ENCODE peak calls at places on chromosomes 6 and 20, in ten cellular contexts. O is SK-N-SH, A is astrocyte of the spinal cord, Q is fibroblast of the aortic adventitia, T is adrenal gland, W is HCT116, F is lung, V is neural progenitor cell, R is AG09309, E is Peyer's patch. G is an unnamed sample.

GRCh38 chr6:169168706-169169105 is 84.9 kb downstream of the THBS2 start:
- DNase-seq in O (peak), A (no peak), Q (no peak), T (no peak), W (no peak), F (no peak), V (no peak), R (no peak), E (no peak), G (no peak)

GRCh38 chr6:101391772-101392560 is 1.5 kb upstream of the GRIK2 start:
- DNase-seq in O (no peak), A (no peak), Q (no peak), T (no peak), W (no peak), F (no peak), V (peak), R (no peak), E (no peak), G (no peak)

GRCh38 chr6:26312501-26313390 is 52.3 kb upstream of the BTN3A2 start:
- DNase-seq in O (peak), A (peak), Q (peak), T (peak), W (peak), F (peak), V (peak), R (peak), E (peak), G (peak)

GRCh38 chr20:31758991-31759390 is 19.9 kb downstream of the TPX2 start:
- DNase-seq in O (no peak), A (no peak), Q (no peak), T (no peak), W (no peak), F (no peak), V (no peak), R (no peak), E (no peak), G (no peak)

GRCh38 chr6:168655462-168656152 is 214.6 kb downstream of the SMOC2 start:
- DNase-seq in O (no peak), A (no peak), Q (no peak), T (no peak), W (no peak), F (no peak), V (no peak), R (no peak), E (no peak), G (no peak)

GRCh38 chr6:11830520-11830919 is 51.9 kb upstream of the ADTRP start:
- DNase-seq in O (no peak), A (no peak), Q (no peak), T (no peak), W (no peak), F (no peak), V (no peak), R (no peak), E (no peak), G (no peak)

GRCh38 chr20:4516851-4517250 is 204.9 kb upstream of the PRND start:
- DNase-seq in O (no peak), A (no peak), Q (no peak), T (no peak), W (no peak), F (no peak), V (no peak), R (no peak), E (no peak), G (no peak)

GRCh38 chr6:2616796-2617195 is 133.9 kb downstream of the MYLK4 start:
- DNase-seq in O (no peak), A (no peak), Q (no peak), T (no peak), W (no peak), F (no peak), V (peak), R (no peak), E (no peak), G (no peak)

GRCh38 chr20:59955131-59955796 is 3.0 kb upstream of the CDH26 start:
- DNase-seq in O (no peak), A (no peak), Q (no peak), T (no peak), W (peak), F (no peak), V (peak), R (no peak), E (no peak), G (no peak)

DNA sequence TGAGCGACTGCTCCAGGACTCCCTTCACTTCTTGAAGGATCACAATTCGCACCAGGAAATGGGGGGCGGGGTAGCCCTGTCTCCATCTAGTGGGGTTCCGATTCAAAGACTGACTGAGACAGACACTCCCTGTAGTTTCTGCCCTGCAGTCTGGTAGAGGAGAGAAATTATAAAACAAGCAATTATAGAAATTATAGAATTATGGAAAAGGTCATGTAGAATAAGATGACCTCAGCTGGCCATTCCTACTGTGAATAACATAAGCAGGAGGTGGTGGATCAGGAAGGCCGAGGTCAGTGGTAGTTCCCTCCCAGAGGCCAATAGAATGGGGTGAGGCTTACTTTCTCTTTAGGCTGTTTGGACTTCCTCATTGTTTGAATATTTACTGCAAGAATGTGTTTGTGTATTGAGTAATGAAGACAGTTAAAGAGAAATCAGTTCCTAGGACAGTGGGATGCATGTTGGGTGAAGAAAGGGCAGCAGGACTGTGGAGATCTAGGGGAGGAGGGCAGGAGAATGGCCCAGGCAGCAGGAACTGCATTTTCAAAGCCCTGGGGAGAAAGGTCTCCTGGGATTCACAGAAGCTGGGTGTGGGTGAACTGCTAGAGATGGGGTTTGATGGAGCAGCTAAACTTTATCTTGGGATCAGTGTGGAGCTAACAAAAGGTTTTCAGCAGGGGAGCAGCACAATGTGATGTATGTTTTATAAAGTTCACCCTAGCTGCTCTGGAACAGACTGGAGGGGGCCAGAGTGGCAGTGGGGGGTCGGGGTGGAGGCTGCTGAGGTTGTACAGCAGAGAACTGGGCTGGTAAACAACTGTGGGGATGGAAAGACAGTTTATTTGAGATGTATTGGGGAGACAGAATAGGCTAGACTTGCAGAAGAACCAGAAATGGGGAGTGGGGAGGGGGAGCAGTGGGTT is 2.1 kb downstream of the ZNF341 start:
- DNase-seq in O (no peak), A (peak), Q (peak), T (peak), W (no peak), F (peak), V (no peak), R (no peak), E (peak), G (no peak)
- TF ChIP-seq CTCF in O (no peak), A (no peak), Q (no peak), T (no peak), W (no peak), F (no peak), V (no peak), R (no peak), E (no peak), G (no peak)

GRCh38 chr20:51529758-51530157 is 12.8 kb downstream of the NFATC2 start:
- DNase-seq in O (no peak), A (no peak), Q (no peak), T (no peak), W (no peak), F (no peak), V (no peak), R (no peak), E (peak), G (peak)

GRCh38 chr20:51526754-51527153 is 15.8 kb downstream of the NFATC2 start:
- DNase-seq in O (no peak), A (no peak), Q (no peak), T (no peak), W (no peak), F (no peak), V (no peak), R (no peak), E (no peak), G (no peak)

GRCh38 chr20:51529027-51529749 is 13.3 kb downstream of the NFATC2 start:
- DNase-seq in O (no peak), A (peak), Q (peak), T (no peak), W (no peak), F (no peak), V (no peak), R (peak), E (peak), G (no peak)

GRCh38 chr20:51526105-51526470 is 16.4 kb downstream of the NFATC2 start:
- DNase-seq in O (no peak), A (no peak), Q (no peak), T (no peak), W (no peak), F (no peak), V (no peak), R (no peak), E (no peak), G (no peak)

GRCh38 chr20:51528263-51529026 is 14.1 kb downstream of the NFATC2 start:
- DNase-seq in O (no peak), A (no peak), Q (no peak), T (no peak), W (no peak), F (no peak), V (no peak), R (no peak), E (no peak), G (no peak)
- TF ChIP-seq CTCF in O (no peak), A (no peak), Q (no peak), T (no peak), W (no peak), F (no peak), V (no peak), R (no peak), E (no peak), G (no peak)

DNA sequence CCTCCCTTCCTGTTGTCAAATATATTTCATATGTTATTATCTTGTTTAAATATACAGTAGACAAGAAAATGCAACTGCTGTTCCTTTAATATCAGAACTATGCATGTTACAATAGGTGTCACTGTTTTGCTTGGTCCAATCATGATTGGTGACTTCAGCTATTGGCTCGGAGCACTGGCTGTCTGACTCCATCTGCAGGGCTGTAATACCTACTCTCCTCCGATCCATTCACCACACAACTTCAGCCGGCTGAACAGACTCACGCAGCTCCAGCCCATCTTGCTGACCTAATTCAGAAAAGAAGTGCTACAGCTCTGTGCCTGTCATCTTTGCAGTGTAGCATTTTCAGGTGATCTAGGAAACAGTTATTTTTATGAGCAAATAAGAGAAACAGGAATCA is at the start of gene BTBD3:
- DNase-seq in O (peak), A (peak), Q (peak), T (peak), W (no peak), F (peak), V (peak), R (no peak), E (peak), G (no peak)
- TF ChIP-seq CTCF in O (no peak), A (no peak), Q (no peak), T (no peak), W (no peak), F (no peak), V (no peak), R (no peak), E (no peak), G (no peak)

DNA sequence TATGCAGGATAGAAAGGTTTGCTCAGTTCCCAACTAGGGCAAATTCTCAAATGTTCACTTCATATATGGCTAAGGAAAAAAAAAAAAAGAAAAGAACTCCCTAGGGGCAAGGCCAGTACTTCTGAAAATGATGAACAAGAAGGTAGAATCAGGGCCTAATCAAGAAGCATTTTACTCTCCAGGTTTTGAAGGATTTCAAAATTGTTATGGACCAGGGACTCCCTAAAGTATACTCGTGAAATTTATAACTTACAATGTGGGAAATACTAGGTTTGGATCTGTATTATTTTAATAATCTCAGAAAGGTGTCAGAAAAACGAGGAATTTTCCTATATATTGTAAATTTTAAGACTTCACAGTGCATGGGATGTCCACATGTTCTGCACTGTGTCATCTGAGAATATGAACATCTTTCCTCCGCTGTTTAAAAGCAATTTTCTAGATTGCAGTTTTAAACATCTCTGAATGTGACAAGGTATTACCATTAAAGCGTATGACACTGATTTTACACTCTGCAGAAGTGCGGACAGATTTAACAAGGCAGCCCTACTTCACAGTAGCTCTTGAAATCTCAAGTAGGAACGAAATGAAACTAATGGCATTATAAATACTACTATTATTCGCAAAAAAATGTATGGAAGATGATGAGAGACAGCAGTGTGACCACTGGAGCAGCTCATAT is 14.0 kb downstream of the PLAGL1 start:
- DNase-seq in O (no peak), A (no peak), Q (no peak), T (no peak), W (no peak), F (no peak), V (no peak), R (no peak), E (no peak), G (no peak)
- TF ChIP-seq CTCF in O (no peak), A (no peak), Q (no peak), T (no peak), W (no peak), F (no peak), V (no peak), R (no peak), E (no peak), G (no peak)

GRCh38 chr6:118080547-118080946 is 173.5 kb downstream of the SLC35F1 start:
- DNase-seq in O (peak), A (no peak), Q (no peak), T (no peak), W (peak), F (no peak), V (peak), R (no peak), E (no peak), G (no peak)
- TF ChIP-seq CTCF in O (peak), A (peak), Q (no peak), T (no peak), W (peak), F (no peak), V (peak), R (no peak), E (no peak), G (no peak)

DNA sequence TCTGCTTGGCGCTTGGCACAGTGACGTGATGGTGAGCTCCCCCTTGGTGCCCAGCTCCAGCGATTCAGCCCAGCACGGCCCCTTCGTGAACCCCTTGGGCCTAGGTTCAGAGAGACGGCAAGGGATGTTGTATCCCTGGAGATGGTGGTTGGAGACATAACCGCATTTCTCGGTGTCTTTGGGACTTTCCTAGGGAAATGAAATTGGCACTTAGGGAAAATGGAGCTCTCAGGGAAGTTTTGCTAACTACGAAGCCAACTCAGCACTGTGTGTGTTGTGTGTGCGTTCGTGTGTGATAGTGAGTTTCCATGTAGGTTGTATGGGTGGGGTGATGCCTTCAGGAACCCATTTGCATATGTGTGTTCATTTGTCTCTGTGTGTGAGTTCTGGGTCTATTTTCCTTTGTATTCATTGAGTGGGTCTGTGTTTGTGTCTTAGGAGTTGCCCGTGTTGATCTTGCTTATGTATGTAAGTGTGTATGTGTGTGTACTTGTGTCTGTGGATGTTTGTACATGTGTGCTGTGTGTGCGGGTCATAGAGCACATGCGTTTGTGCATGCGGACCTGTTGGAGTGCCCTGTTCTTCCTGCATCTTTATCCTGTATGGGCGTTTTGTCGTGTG is 46.4 kb downstream of the HNF4A start:
- DNase-seq in O (no peak), A (no peak), Q (no peak), T (no peak), W (no peak), F (no peak), V (no peak), R (no peak), E (no peak), G (no peak)
- TF ChIP-seq CTCF in O (no peak), A (no peak), Q (no peak), T (no peak), W (no peak), F (no peak), V (no peak), R (no peak), E (no peak), G (no peak)

GRCh38 chr20:63174309-63175030 is 41.5 kb downstream of the YTHDF1 start:
- DNase-seq in O (no peak), A (no peak), Q (no peak), T (no peak), W (no peak), F (no peak), V (peak), R (no peak), E (no peak), G (no peak)

GRCh38 chr20:63171991-63172390 is 43.9 kb downstream of the YTHDF1 start:
- DNase-seq in O (no peak), A (no peak), Q (no peak), T (no peak), W (no peak), F (no peak), V (no peak), R (no peak), E (no peak), G (no peak)

GRCh38 chr20:63173552-63174191 is 42.3 kb downstream of the YTHDF1 start:
- DNase-seq in O (no peak), A (no peak), Q (no peak), T (no peak), W (no peak), F (no peak), V (peak), R (no peak), E (no peak), G (no peak)

GRCh38 chr20:63175031-63175895 is 40.7 kb downstream of the YTHDF1 start:
- DNase-seq in O (no peak), A (no peak), Q (no peak), T (no peak), W (no peak), F (no peak), V (no peak), R (no peak), E (no peak), G (no peak)

GRCh38 chr20:63172726-63173125 is 43.2 kb downstream of the YTHDF1 start:
- DNase-seq in O (no peak), A (no peak), Q (no peak), T (no peak), W (peak), F (no peak), V (no peak), R (no peak), E (no peak), G (no peak)
- TF ChIP-seq CTCF in O (no peak), A (peak), Q (no peak), T (no peak), W (peak), F (no peak), V (peak), R (no peak), E (no peak), G (no peak)

GRCh38 chr6:46410330-46410953 is 80.8 kb downstream of the RCAN2 start:
- DNase-seq in O (peak), A (peak), Q (peak), T (peak), W (peak), F (no peak), V (peak), R (peak), E (peak), G (no peak)
- TF ChIP-seq CTCF in O (peak), A (peak), Q (peak), T (peak), W (peak), F (peak), V (peak), R (peak), E (peak), G (peak)

DNA sequence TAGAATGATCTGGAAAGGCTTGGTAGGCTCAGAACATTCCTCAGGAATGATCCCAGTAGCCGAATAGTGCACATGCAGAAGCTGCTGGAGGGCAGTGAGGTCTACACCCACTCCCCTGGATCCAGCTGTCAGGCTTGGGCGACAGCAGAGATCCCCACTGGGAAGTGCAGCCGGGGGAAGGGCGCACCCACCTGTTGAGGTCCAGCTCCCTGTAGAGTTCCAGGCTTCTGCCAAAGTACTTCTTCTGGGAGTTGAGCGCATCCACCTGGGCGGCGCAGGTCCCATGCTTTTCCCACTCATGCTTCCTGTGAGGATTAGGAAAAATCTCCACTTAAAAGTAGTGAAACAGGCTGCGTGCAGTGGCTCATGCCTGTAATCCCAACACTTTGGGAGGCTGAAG is 17.6 kb downstream of the RNASET2 start:
- DNase-seq in O (no peak), A (no peak), Q (no peak), T (no peak), W (no peak), F (no peak), V (no peak), R (no peak), E (no peak), G (no peak)
- TF ChIP-seq CTCF in O (no peak), A (no peak), Q (no peak), T (no peak), W (no peak), F (no peak), V (no peak), R (no peak), E (no peak), G (no peak)

G was measured in natural killer cell.